ENCODE peak calls at places on chromosome 10, in four cellular contexts. V is RPMI7951; X is stimulated activated CD4-positive, alpha-beta T cell treated with anti-CD3 and anti-CD28 coated beads, Interleukin-15, amount 100 ng/mL, for 24 hours; T is naive thymus-derived CD8-positive, alpha-beta T cell. G is an unnamed sample.

GRCh38 chr10:103441206-103441605 is 11.0 kb downstream of the CALHM2 start:
- DNase-seq in V (peak), X (no peak), T (no peak), G (no peak)

GRCh38 chr10:27636816-27637215 is 108.8 kb downstream of the MKX start:
- DNase-seq in V (no peak), X (no peak), T (no peak), G (no peak)

GRCh38 chr10:130340816-130341215 is 204.6 kb downstream of the GLRX3 start:
- DNase-seq in V (no peak), X (no peak), T (no peak), G (no peak)

GRCh38 chr10:112904000-112904399 is 46.0 kb upstream of the TCF7L2 start:
- DNase-seq in V (peak), X (no peak), T (no peak), G (no peak)

GRCh38 chr10:133275683-133276092 is 980 bp downstream of the ADAM8 start:
- DNase-seq in V (peak), X (peak), T (no peak), G (no peak)

GRCh38 chr10:110634527-110635209 is 9.5 kb upstream of the RBM20 start:
- DNase-seq in V (peak), X (no peak), T (no peak), G (peak)

GRCh38 chr10:116561026-116561425 is 15.3 kb downstream of the PNLIP start:
- DNase-seq in V (no peak), X (no peak), T (no peak), G (no peak)

GRCh38 chr10:33067481-33067880 is 109.5 kb upstream of the ITGB1 start:
- DNase-seq in V (no peak), X (no peak), T (no peak), G (no peak)

GRCh38 chr10:30431435-30431911 is 2.5 kb upstream of the MAP3K8 start:
- DNase-seq in V (no peak), X (no peak), T (no peak), G (no peak)

GRCh38 chr10:58752665-58753064 is 240.0 kb downstream of the BICC1 start:
- DNase-seq in V (no peak), X (no peak), T (no peak), G (no peak)

GRCh38 chr10:104479906-104480579 is 126.4 kb downstream of the CFAP58 start:
- DNase-seq in V (peak), X (no peak), T (no peak), G (peak)

GRCh38 chr10:6885284-6885683 is 305.2 kb upstream of the PRKCQ start:
- DNase-seq in V (no peak), X (no peak), T (no peak), G (no peak)

GRCh38 chr10:75143353-75143752 is 31.9 kb downstream of the SAMD8 start:
- DNase-seq in V (no peak), X (no peak), T (no peak), G (no peak)

GRCh38 chr10:129774082-129774735 is 189.9 kb downstream of the EBF3 start:
- DNase-seq in V (no peak), X (no peak), T (no peak), G (no peak)

GRCh38 chr10:98041352-98042043 is 11.1 kb upstream of the CRTAC1 start:
- DNase-seq in V (peak), X (peak), T (no peak), G (peak)